ENCODE peak calls at places on chromosomes 5 and 9, in four cellular contexts. A is Right ventricle myocardium superior, Q is NCI-H774, J is DND-41. L is an unnamed sample.

GRCh38 chr5:140312067-140312790 is 9.3 kb upstream of the PFDN1 start:
- DNase-seq in A (no peak), Q (no peak), J (no peak), L (no peak)

GRCh38 chr5:55657443-55657842 is 54.7 kb downstream of the SLC38A9 start:
- DNase-seq in A (no peak), Q (no peak), J (no peak), L (no peak)

GRCh38 chr9:82404484-82405280 is 416.1 kb downstream of the SPATA31D1 start:
- DNase-seq in A (no peak), Q (no peak), J (no peak), L (no peak)

GRCh38 chr9:136587145-136587943 is 41.5 kb upstream of the NOTCH1 start:
- DNase-seq in A (peak; percentile 92), Q (no peak), J (peak; percentile 88), L (no peak)

GRCh38 chr9:132806723-132807421 is 71.2 kb downstream of the AK8 start:
- DNase-seq in A (no peak), Q (peak; percentile 11), J (no peak), L (no peak)

GRCh38 chr5:151682240-151682639 is 4.5 kb downstream of the SPARC start:
- DNase-seq in A (no peak), Q (no peak), J (no peak), L (no peak)

GRCh38 chr9:130998596-130999264 is 10.2 kb upstream of the LAMC3 start:
- DNase-seq in A (no peak), Q (no peak), J (no peak), L (no peak)

GRCh38 chr9:2621678-2622360 is at the start of gene VLDLR:
- DNase-seq in A (peak; percentile 75), Q (peak; percentile 73), J (peak; percentile 79), L (no peak)

GRCh38 chr5:23139338-23140171 is 286.4 kb upstream of the CDH12 start:
- DNase-seq in A (no peak), Q (peak; percentile 55), J (no peak), L (no peak)

GRCh38 chr9:134734270-134734669 is 92.7 kb downstream of the COL5A1 start:
- DNase-seq in A (peak; percentile 65), Q (no peak), J (no peak), L (no peak)

GRCh38 chr9:38641985-38642864 is 21.8 kb upstream of the ANKRD18A start:
- DNase-seq in A (no peak), Q (peak; percentile 9), J (peak; percentile 14), L (no peak)

GRCh38 chr5:148687427-148687826 is 33.1 kb upstream of the HTR4 start:
- DNase-seq in A (no peak), Q (no peak), J (peak; percentile 4), L (no peak)

GRCh38 chr5:149264432-149265069 is 7.1 kb upstream of the AFAP1L1 start:
- DNase-seq in A (no peak), Q (peak; percentile 51), J (no peak), L (peak; percentile 60)

GRCh38 chr5:151770383-151771258 is 1.1 kb upstream of the G3BP1 start:
- DNase-seq in A (peak; percentile 89), Q (peak; percentile 18), J (no peak), L (no peak)

GRCh38 chr9:98094851-98095250 is 24.2 kb downstream of the TRIM14 start:
- DNase-seq in A (no peak), Q (no peak), J (no peak), L (no peak)

GRCh38 chr5:169950333-169950732 is 30.0 kb downstream of the INSYN2B start:
- DNase-seq in A (no peak), Q (no peak), J (no peak), L (no peak)

GRCh38 chr5:38463634-38464521 is 92.6 kb downstream of the LIFR start:
- DNase-seq in A (no peak), Q (no peak), J (no peak), L (no peak)

GRCh38 chr5:96661101-96661840 is 905 bp upstream of the CAST start:
- DNase-seq in A (no peak), Q (peak; percentile 20), J (peak; percentile 39), L (no peak)

GRCh38 chr9:70003786-70004185 is 39.9 kb upstream of the MAMDC2 start:
- DNase-seq in A (no peak), Q (no peak), J (no peak), L (no peak)